ENCODE peak calls at places on chromosomes 5 and 9, in six cellular contexts. One of them, this sample, is unnamed.

GRCh38 chr9:126613656-126614055 is at the start of gene LMX1B:
- DNase-seq in IMR-90: peak; percentile 17
- DNase-seq in MM.1S: no peak
- DNase-seq in psoas muscle: peak; percentile 67
- DNase-seq in mucosa of descending colon: peak; percentile 28
- DNase-seq in tibial artery: peak; percentile 36
- DNase-seq in this sample: no peak

GRCh38 chr5:147223343-147223742 is 11.5 kb upstream of the STK32A start:
- DNase-seq in IMR-90: no peak
- DNase-seq in MM.1S: no peak
- DNase-seq in psoas muscle: no peak
- DNase-seq in mucosa of descending colon: no peak
- DNase-seq in tibial artery: no peak
- DNase-seq in this sample: no peak

GRCh38 chr5:76513486-76513885 is 109.7 kb downstream of the F2RL2 start:
- DNase-seq in IMR-90: no peak
- DNase-seq in MM.1S: no peak
- DNase-seq in psoas muscle: no peak
- DNase-seq in mucosa of descending colon: no peak
- DNase-seq in tibial artery: no peak
- DNase-seq in this sample: no peak

GRCh38 chr5:73118331-73119011 is 1.9 kb upstream of the TMEM171 start:
- DNase-seq in IMR-90: no peak
- DNase-seq in MM.1S: no peak
- DNase-seq in psoas muscle: no peak
- DNase-seq in mucosa of descending colon: peak; percentile 80
- DNase-seq in tibial artery: no peak
- DNase-seq in this sample: no peak

GRCh38 chr5:107542428-107542827 is 128.3 kb downstream of the EFNA5 start:
- DNase-seq in IMR-90: peak; percentile 64
- DNase-seq in MM.1S: no peak
- DNase-seq in psoas muscle: peak; percentile 85
- DNase-seq in mucosa of descending colon: peak; percentile 25
- DNase-seq in tibial artery: peak; percentile 90
- DNase-seq in this sample: peak; percentile 54

GRCh38 chr5:71586052-71586940 is 844 bp upstream of the MCCC2 start:
- DNase-seq in IMR-90: peak; percentile 11
- DNase-seq in MM.1S: peak; percentile 39
- DNase-seq in psoas muscle: no peak
- DNase-seq in mucosa of descending colon: peak; percentile 14
- DNase-seq in tibial artery: no peak
- DNase-seq in this sample: no peak

GRCh38 chr9:112020680-112021596 is 124.3 kb downstream of the UGCG start:
- DNase-seq in IMR-90: peak; percentile 83
- DNase-seq in MM.1S: no peak
- DNase-seq in psoas muscle: no peak
- DNase-seq in mucosa of descending colon: no peak
- DNase-seq in tibial artery: no peak
- DNase-seq in this sample: no peak

GRCh38 chr5:180607861-180608571 is 16.7 kb upstream of the SCGB3A1 start:
- DNase-seq in IMR-90: no peak
- DNase-seq in MM.1S: peak; percentile 23
- DNase-seq in psoas muscle: no peak
- DNase-seq in mucosa of descending colon: no peak
- DNase-seq in tibial artery: no peak
- DNase-seq in this sample: no peak

GRCh38 chr5:1310118-1310517 is 15.2 kb upstream of the TERT start:
- DNase-seq in IMR-90: no peak
- DNase-seq in MM.1S: no peak
- DNase-seq in psoas muscle: no peak
- DNase-seq in mucosa of descending colon: no peak
- DNase-seq in tibial artery: no peak
- DNase-seq in this sample: no peak

GRCh38 chr9:137074657-137075274 is 2.6 kb upstream of the UAP1L1 start:
- DNase-seq in IMR-90: no peak
- DNase-seq in MM.1S: no peak
- DNase-seq in psoas muscle: peak; percentile 9
- DNase-seq in mucosa of descending colon: no peak
- DNase-seq in tibial artery: no peak
- DNase-seq in this sample: no peak

GRCh38 chr9:88388886-88389617 is 808 bp downstream of the SPIN1 start:
- DNase-seq in IMR-90: peak; percentile 76
- DNase-seq in MM.1S: peak; percentile 14
- DNase-seq in psoas muscle: peak; percentile 55
- DNase-seq in mucosa of descending colon: peak; percentile 59
- DNase-seq in tibial artery: peak; percentile 40
- DNase-seq in this sample: peak; percentile 3

GRCh38 chr9:13382595-13382994 is 103.1 kb upstream of the MPDZ start:
- DNase-seq in IMR-90: no peak
- DNase-seq in MM.1S: no peak
- DNase-seq in psoas muscle: no peak
- DNase-seq in mucosa of descending colon: no peak
- DNase-seq in tibial artery: no peak
- DNase-seq in this sample: no peak

GRCh38 chr5:151234476-151235238 is 10.8 kb upstream of the CCDC69 start:
- DNase-seq in IMR-90: peak; percentile 41
- DNase-seq in MM.1S: peak; percentile 88
- DNase-seq in psoas muscle: peak; percentile 76
- DNase-seq in mucosa of descending colon: peak; percentile 57
- DNase-seq in tibial artery: peak; percentile 80
- DNase-seq in this sample: peak; percentile 85

GRCh38 chr9:17380126-17380861 is 198.6 kb upstream of the SH3GL2 start:
- DNase-seq in IMR-90: no peak
- DNase-seq in MM.1S: no peak
- DNase-seq in psoas muscle: no peak
- DNase-seq in mucosa of descending colon: no peak
- DNase-seq in tibial artery: no peak
- DNase-seq in this sample: no peak

GRCh38 chr5:2522372-2522771 is 229.1 kb downstream of the IRX2 start:
- DNase-seq in IMR-90: no peak
- DNase-seq in MM.1S: no peak
- DNase-seq in psoas muscle: no peak
- DNase-seq in mucosa of descending colon: no peak
- DNase-seq in tibial artery: no peak
- DNase-seq in this sample: no peak

GRCh38 chr9:76323481-76323880 is 70.7 kb downstream of the RFK start:
- DNase-seq in IMR-90: no peak
- DNase-seq in MM.1S: no peak
- DNase-seq in psoas muscle: no peak
- DNase-seq in mucosa of descending colon: no peak
- DNase-seq in tibial artery: no peak
- DNase-seq in this sample: no peak

GRCh38 chr9:96769989-96770388 is 7.9 kb downstream of the ZNF510 start:
- DNase-seq in IMR-90: no peak
- DNase-seq in MM.1S: no peak
- DNase-seq in psoas muscle: no peak
- DNase-seq in mucosa of descending colon: no peak
- DNase-seq in tibial artery: no peak
- DNase-seq in this sample: no peak

GRCh38 chr9:94568972-94569712 is 14.3 kb downstream of the PCAT7 start:
- DNase-seq in IMR-90: no peak
- DNase-seq in MM.1S: no peak
- DNase-seq in psoas muscle: no peak
- DNase-seq in mucosa of descending colon: no peak
- DNase-seq in tibial artery: no peak
- DNase-seq in this sample: no peak

GRCh38 chr5:87829214-87829551 is 416.5 kb upstream of the CCNH start:
- DNase-seq in IMR-90: no peak
- DNase-seq in MM.1S: no peak
- DNase-seq in psoas muscle: peak; percentile 55
- DNase-seq in mucosa of descending colon: peak; percentile 12
- DNase-seq in tibial artery: peak; percentile 73
- DNase-seq in this sample: peak; percentile 58

GRCh38 chr5:95892784-95893354 is 68.8 kb downstream of the ELL2 start:
- DNase-seq in IMR-90: no peak
- DNase-seq in MM.1S: peak; percentile 62
- DNase-seq in psoas muscle: no peak
- DNase-seq in mucosa of descending colon: peak; percentile 65
- DNase-seq in tibial artery: no peak
- DNase-seq in this sample: no peak

GRCh38 chr5:77621440-77621839 is 17.1 kb downstream of the OTP start:
- DNase-seq in IMR-90: no peak
- DNase-seq in MM.1S: no peak
- DNase-seq in psoas muscle: no peak
- DNase-seq in mucosa of descending colon: no peak
- DNase-seq in tibial artery: no peak
- DNase-seq in this sample: no peak

GRCh38 chr5:172620506-172620905 is 20.6 kb upstream of the NEURL1B start:
- DNase-seq in IMR-90: no peak
- DNase-seq in MM.1S: no peak
- DNase-seq in psoas muscle: no peak
- DNase-seq in mucosa of descending colon: peak; percentile 24
- DNase-seq in tibial artery: no peak
- DNase-seq in this sample: no peak

GRCh38 chr9:118928723-118929122 is 440.5 kb downstream of the BRINP1 start:
- DNase-seq in IMR-90: no peak
- DNase-seq in MM.1S: no peak
- DNase-seq in psoas muscle: no peak
- DNase-seq in mucosa of descending colon: no peak
- DNase-seq in tibial artery: no peak
- DNase-seq in this sample: no peak

GRCh38 chr5:140632366-140633080 is 452 bp downstream of the CD14 start:
- DNase-seq in IMR-90: peak; percentile 54
- DNase-seq in MM.1S: peak; percentile 37
- DNase-seq in psoas muscle: peak; percentile 68
- DNase-seq in mucosa of descending colon: peak; percentile 64
- DNase-seq in tibial artery: peak; percentile 53
- DNase-seq in this sample: peak; percentile 24

GRCh38 chr9:133788819-133789733 is 50.9 kb upstream of the SARDH start:
- DNase-seq in IMR-90: no peak
- DNase-seq in MM.1S: no peak
- DNase-seq in psoas muscle: no peak
- DNase-seq in mucosa of descending colon: peak; percentile 70
- DNase-seq in tibial artery: no peak
- DNase-seq in this sample: no peak

GRCh38 chr5:40071870-40072269 is 607.8 kb upstream of the PTGER4 start:
- DNase-seq in IMR-90: peak; percentile 1
- DNase-seq in MM.1S: no peak
- DNase-seq in psoas muscle: no peak
- DNase-seq in mucosa of descending colon: no peak
- DNase-seq in tibial artery: no peak
- DNase-seq in this sample: no peak

GRCh38 chr9:70639853-70640814 is 225.7 kb upstream of the KLF9 start:
- DNase-seq in IMR-90: peak; percentile 60
- DNase-seq in MM.1S: peak; percentile 58
- DNase-seq in psoas muscle: no peak
- DNase-seq in mucosa of descending colon: peak; percentile 24
- DNase-seq in tibial artery: no peak
- DNase-seq in this sample: no peak

GRCh38 chr5:9054821-9055589 is 490.9 kb downstream of the SEMA5A start:
- DNase-seq in IMR-90: peak; percentile 18
- DNase-seq in MM.1S: no peak
- DNase-seq in psoas muscle: no peak
- DNase-seq in mucosa of descending colon: no peak
- DNase-seq in tibial artery: no peak
- DNase-seq in this sample: no peak
- H3K9me3 ChIP-seq in IMR-90: no peaks in the 10 kb centered on the region
- H3K9me3 ChIP-seq in MM.1S: no peaks in the 10 kb centered on the region
- H3K9me3 ChIP-seq in psoas muscle: no peaks in the 10 kb centered on the region
- H3K9me3 ChIP-seq in mucosa of descending colon: no peaks in the 10 kb centered on the region
- H3K9me3 ChIP-seq in tibial artery: no peaks in the 10 kb centered on the region
- H3K9me3 ChIP-seq in this sample: no peaks in the 10 kb centered on the region

GRCh38 chr5:148970876-148971275 is 92.0 kb downstream of the SH3TC2 start:
- DNase-seq in IMR-90: no peak
- DNase-seq in MM.1S: no peak
- DNase-seq in psoas muscle: no peak
- DNase-seq in mucosa of descending colon: no peak
- DNase-seq in tibial artery: no peak
- DNase-seq in this sample: no peak
- H3K4me1 ChIP-seq in IMR-90: peaks cover 21% of the 10 kb centered on the region
- H3K4me1 ChIP-seq in MM.1S: no peaks in the 10 kb centered on the region
- H3K4me1 ChIP-seq in psoas muscle: peaks cover 64% of the 10 kb centered on the region
- H3K4me1 ChIP-seq in mucosa of descending colon: peaks cover 4% of the 10 kb centered on the region
- H3K4me1 ChIP-seq in tibial artery: peaks cover 40% of the 10 kb centered on the region
- H3K4me1 ChIP-seq in this sample: peaks cover 69% of the 10 kb centered on the region

DNA sequence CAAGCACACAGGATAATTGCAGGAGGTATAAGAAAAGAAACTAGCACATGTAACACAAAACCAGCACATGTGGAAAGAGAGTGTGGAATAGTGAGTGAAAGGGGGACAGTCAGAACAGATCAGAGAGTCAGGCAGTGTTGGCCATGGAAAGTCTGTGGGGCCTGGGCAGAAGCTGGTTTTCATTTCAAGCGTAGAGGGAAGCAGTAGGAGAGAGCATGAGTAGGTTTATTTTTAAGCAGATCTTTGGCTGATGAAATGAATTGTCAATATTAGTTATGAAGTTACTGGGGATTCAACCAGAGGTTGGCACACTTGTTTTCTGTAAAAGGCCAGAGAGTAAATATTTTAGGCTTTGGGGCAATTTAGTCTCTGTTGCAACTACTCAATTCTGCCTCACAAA is 283.1 kb downstream of the SMARCA2 start:
- DNase-seq in IMR-90: no peak
- DNase-seq in MM.1S: no peak
- DNase-seq in psoas muscle: no peak
- DNase-seq in mucosa of descending colon: no peak
- DNase-seq in tibial artery: no peak
- DNase-seq in this sample: no peak
- H3K9me3 ChIP-seq in IMR-90: no peaks in the 10 kb centered on the region
- H3K9me3 ChIP-seq in MM.1S: no peaks in the 10 kb centered on the region
- H3K9me3 ChIP-seq in psoas muscle: no peaks in the 10 kb centered on the region
- H3K9me3 ChIP-seq in mucosa of descending colon: no peaks in the 10 kb centered on the region
- H3K9me3 ChIP-seq in tibial artery: no peaks in the 10 kb centered on the region
- H3K9me3 ChIP-seq in this sample: no peaks in the 10 kb centered on the region

DNA sequence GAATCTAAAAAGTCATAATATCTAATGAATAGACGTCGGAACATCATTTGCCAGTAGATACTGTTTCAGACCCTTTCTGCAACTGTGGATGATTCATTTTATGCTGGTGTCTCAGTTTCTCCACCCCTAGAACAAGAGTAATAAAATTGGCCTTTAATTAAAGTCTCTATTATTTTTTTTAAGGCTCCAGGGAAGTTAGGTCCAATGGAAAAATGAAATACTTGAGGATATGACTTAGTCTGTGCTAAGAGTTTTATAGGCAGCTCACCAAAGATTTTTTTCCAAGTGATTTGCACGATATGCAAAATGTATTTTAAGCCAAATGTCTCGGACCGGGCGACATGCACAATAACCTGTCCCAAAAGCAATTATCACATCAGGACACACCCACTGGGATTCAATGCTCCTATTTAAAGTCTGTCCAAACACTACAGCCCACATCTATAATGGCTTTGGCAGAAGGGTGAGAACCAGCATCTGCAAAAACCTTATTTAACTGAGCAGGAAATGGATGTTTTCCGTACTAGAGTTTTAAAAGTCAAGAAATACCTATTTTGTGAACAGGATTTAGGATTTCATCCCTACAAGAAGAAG is 136.1 kb upstream of the ANKH start:
- DNase-seq in IMR-90: no peak
- DNase-seq in MM.1S: no peak
- DNase-seq in psoas muscle: no peak
- DNase-seq in mucosa of descending colon: no peak
- DNase-seq in tibial artery: no peak
- DNase-seq in this sample: no peak
- H3K4me1 ChIP-seq in IMR-90: peaks cover 8% of the 10 kb centered on the region
- H3K4me1 ChIP-seq in MM.1S: no peaks in the 10 kb centered on the region
- H3K4me1 ChIP-seq in psoas muscle: peaks cover 11% of the 10 kb centered on the region
- H3K4me1 ChIP-seq in mucosa of descending colon: peaks cover 21% of the 10 kb centered on the region
- H3K4me1 ChIP-seq in tibial artery: peaks cover 25% of the 10 kb centered on the region
- H3K4me1 ChIP-seq in this sample: peaks cover 8% of the 10 kb centered on the region